ENCODE peak calls at places on chromosomes 5 and 9, in five cellular contexts. I is GM04504, S is globus pallidus, A is activated T-cell treated with anti-CD3 and anti-CD28 coated beads for 24 hours, J is ureter. G is an unnamed sample.

GRCh38 chr5:139446956-139447779 is 7.8 kb upstream of the DNAJC18 start:
- DNase-seq in I (peak), S (no peak), A (no peak), J (no peak), G (no peak)

GRCh38 chr5:92208265-92208664 is 825.1 kb upstream of the ARRDC3 start:
- DNase-seq in I (no peak), S (no peak), A (no peak), J (no peak), G (no peak)

GRCh38 chr5:170312666-170313065 is 15.1 kb upstream of the LCP2 start:
- DNase-seq in I (no peak), S (no peak), A (peak), J (no peak), G (no peak)

GRCh38 chr9:128733256-128733655 is 9.3 kb upstream of the ZDHHC12 start:
- DNase-seq in I (peak), S (peak), A (no peak), J (peak), G (peak)

GRCh38 chr5:7976411-7977190 is 107.7 kb downstream of the MTRR start:
- DNase-seq in I (no peak), S (no peak), A (no peak), J (no peak), G (peak)

GRCh38 chr5:135508496-135509005 is 27.2 kb downstream of the NEUROG1 start:
- DNase-seq in I (no peak), S (no peak), A (no peak), J (peak), G (no peak)

GRCh38 chr5:14580037-14581034 is 1.3 kb upstream of the OTULINL start:
- DNase-seq in I (peak), S (no peak), A (no peak), J (no peak), G (peak)

GRCh38 chr5:38258319-38259061 is at the start of gene EGFLAM:
- DNase-seq in I (no peak), S (no peak), A (no peak), J (no peak), G (no peak)

GRCh38 chr5:135457424-135458071 is 5.4 kb upstream of the TIFAB start:
- DNase-seq in I (no peak), S (no peak), A (peak), J (no peak), G (no peak)

GRCh38 chr9:113598451-113598850 is 134.9 kb downstream of the RGS3 start:
- DNase-seq in I (no peak), S (no peak), A (no peak), J (no peak), G (no peak)

GRCh38 chr9:115144706-115145105 is 26.7 kb upstream of the TNC start:
- DNase-seq in I (no peak), S (no peak), A (no peak), J (no peak), G (no peak)

GRCh38 chr5:159965031-159965837 is 43.7 kb upstream of the TTC1 start:
- DNase-seq in I (no peak), S (no peak), A (no peak), J (peak), G (no peak)

GRCh38 chr9:93525476-93525875 is 50.9 kb upstream of the PHF2 start:
- DNase-seq in I (no peak), S (peak), A (no peak), J (no peak), G (peak)

GRCh38 chr5:146541956-146542849 is 26.2 kb upstream of the GPR151 start:
- DNase-seq in I (no peak), S (peak), A (peak), J (peak), G (peak)

GRCh38 chr5:37272564-37272963 is 23.4 kb upstream of the CPLANE1 start:
- DNase-seq in I (no peak), S (no peak), A (no peak), J (peak), G (no peak)

GRCh38 chr5:132407970-132408369 is 38.5 kb downstream of the SLC22A5 start:
- DNase-seq in I (no peak), S (no peak), A (no peak), J (no peak), G (no peak)

GRCh38 chr9:88651682-88652633 is 117.0 kb downstream of the NXNL2 start:
- DNase-seq in I (peak), S (peak), A (no peak), J (peak), G (peak)

GRCh38 chr9:113659740-113660139 is 196.2 kb downstream of the RGS3 start:
- DNase-seq in I (no peak), S (no peak), A (no peak), J (no peak), G (no peak)

GRCh38 chr5:86997501-86997900 is 270.2 kb upstream of the RASA1 start:
- DNase-seq in I (no peak), S (no peak), A (no peak), J (no peak), G (no peak)

GRCh38 chr5:167057665-167058064 is 1233.8 kb upstream of the WWC1 start:
- DNase-seq in I (no peak), S (no peak), A (no peak), J (no peak), G (peak)

GRCh38 chr5:1153428-1153827 is 41.6 kb upstream of the SLC12A7 start:
- DNase-seq in I (no peak), S (no peak), A (no peak), J (no peak), G (no peak)

GRCh38 chr5:95936812-95937397 is 24.7 kb downstream of the ELL2 start:
- DNase-seq in I (no peak), S (no peak), A (no peak), J (no peak), G (no peak)

GRCh38 chr5:29516224-29516623 is 1677.3 kb upstream of the CDH6 start:
- DNase-seq in I (no peak), S (no peak), A (no peak), J (no peak), G (no peak)

GRCh38 chr9:95425910-95426551 is 90.7 kb downstream of the PTCH1 start:
- DNase-seq in I (no peak), S (no peak), A (no peak), J (no peak), G (peak)

GRCh38 chr5:172806897-172807672 is 27.0 kb upstream of the ERGIC1 start:
- DNase-seq in I (peak), S (peak), A (peak), J (peak), G (no peak)

GRCh38 chr5:67166460-67166871 is 30.1 kb downstream of the CD180 start:
- DNase-seq in I (no peak), S (no peak), A (peak), J (peak), G (no peak)

GRCh38 chr5:28009526-28010025 is 971.2 kb upstream of the CDH9 start:
- DNase-seq in I (no peak), S (no peak), A (no peak), J (no peak), G (no peak)

GRCh38 chr9:121568541-121569265 is 69.1 kb upstream of the GGTA1 start:
- DNase-seq in I (no peak), S (peak), A (no peak), J (no peak), G (no peak)

GRCh38 chr9:92850898-92851297 is 26.9 kb downstream of the ZNF484 start:
- DNase-seq in I (no peak), S (no peak), A (no peak), J (no peak), G (no peak)

GRCh38 chr5:179260324-179261070 is 84.8 kb downstream of the ADAMTS2 start:
- DNase-seq in I (no peak), S (no peak), A (no peak), J (peak), G (no peak)

GRCh38 chr5:2582507-2582906 is 169.0 kb downstream of the IRX2 start:
- DNase-seq in I (no peak), S (no peak), A (no peak), J (no peak), G (no peak)

GRCh38 chr5:90873033-90873517 is 314.5 kb downstream of the ADGRV1 start:
- DNase-seq in I (no peak), S (no peak), A (peak), J (no peak), G (no peak)

GRCh38 chr9:34430843-34431437 is 27.4 kb downstream of the FAM219A start:
- DNase-seq in I (peak), S (peak), A (no peak), J (peak), G (peak)

GRCh38 chr5:179986328-179986727 is 78.6 kb upstream of the TBC1D9B start:
- DNase-seq in I (no peak), S (peak), A (no peak), J (no peak), G (no peak)

GRCh38 chr5:103487253-103487652 is 75.3 kb downstream of the NUDT12 start:
- DNase-seq in I (no peak), S (no peak), A (no peak), J (no peak), G (no peak)

GRCh38 chr5:6714221-6715041 is 1.2 kb downstream of the TENT4A start:
- DNase-seq in I (no peak), S (no peak), A (no peak), J (no peak), G (no peak)

GRCh38 chr5:92505145-92505544 is 1075.9 kb downstream of the NR2F1-AS1 start:
- DNase-seq in I (no peak), S (no peak), A (no peak), J (no peak), G (no peak)

GRCh38 chr5:67135381-67135780 is 61.2 kb downstream of the CD180 start:
- DNase-seq in I (no peak), S (no peak), A (no peak), J (no peak), G (no peak)

GRCh38 chr9:84207443-84208032 is 133.0 kb downstream of the SLC28A3 start:
- DNase-seq in I (peak), S (no peak), A (no peak), J (no peak), G (no peak)

GRCh38 chr9:70255521-70255920 is 3.3 kb upstream of the SMC5 start:
- DNase-seq in I (no peak), S (no peak), A (no peak), J (no peak), G (no peak)

G was measured in astrocyte of the cerebellum.